ENCODE peak calls at places on chromosomes 16 and 17, in eight cellular contexts. C, T, Q, F, N, A, R and I are unnamed samples. For H3K4me1, the result is how much of the 10 kb centered on the place peaks cover.

GRCh38 chr16:1458977-1459341 is 14.6 kb upstream of the CCDC154 start:
- DNase-seq in C (no peak), T (no peak), Q (no peak), F (no peak), N (no peak), A (no peak), R (no peak), I (no peak)

GRCh38 chr17:42287305-42288077 is 807 bp upstream of the STAT5A start:
- DNase-seq in C (peak), T (peak), Q (no peak), F (peak), N (peak), A (no peak), R (no peak), I (no peak)

GRCh38 chr17:51745993-51746392 is 412.5 kb downstream of the CA10 start:
- DNase-seq in C (no peak), T (no peak), Q (peak), F (no peak), N (no peak), A (no peak), R (no peak), I (no peak)

GRCh38 chr17:72515291-72516065 is 394.7 kb downstream of the SOX9 start:
- DNase-seq in C (no peak), T (no peak), Q (no peak), F (no peak), N (peak), A (no peak), R (peak), I (no peak)

GRCh38 chr16:15658149-15658548 is 8.1 kb downstream of the NDE1 start:
- DNase-seq in C (no peak), T (no peak), Q (no peak), F (no peak), N (no peak), A (no peak), R (no peak), I (no peak)

GRCh38 chr17:79847698-79848369 is 8.6 kb upstream of the CBX4 start:
- DNase-seq in C (no peak), T (no peak), Q (no peak), F (no peak), N (no peak), A (no peak), R (no peak), I (no peak)

GRCh38 chr17:27756467-27757371 is 43.6 kb downstream of the NOS2 start:
- DNase-seq in C (peak), T (peak), Q (peak), F (no peak), N (peak), A (no peak), R (no peak), I (no peak)

GRCh38 chr16:17370233-17371013 is 100.3 kb downstream of the XYLT1 start:
- DNase-seq in C (no peak), T (no peak), Q (no peak), F (no peak), N (no peak), A (no peak), R (no peak), I (no peak)

GRCh38 chr16:19860146-19861030 is 24.3 kb downstream of the GPRC5B start:
- DNase-seq in C (no peak), T (no peak), Q (peak), F (no peak), N (no peak), A (no peak), R (no peak), I (no peak)

GRCh38 chr17:50815400-50815799 is 20.0 kb upstream of the WFIKKN2 start:
- DNase-seq in C (no peak), T (no peak), Q (no peak), F (no peak), N (no peak), A (no peak), R (no peak), I (no peak)

GRCh38 chr17:9932481-9932880 is 27.4 kb upstream of the RCVRN start:
- DNase-seq in C (no peak), T (no peak), Q (no peak), F (no peak), N (no peak), A (no peak), R (no peak), I (no peak)

GRCh38 chr17:77637807-77638182 is 320.7 kb upstream of the TNRC6C start:
- DNase-seq in C (no peak), T (no peak), Q (no peak), F (no peak), N (no peak), A (no peak), R (no peak), I (no peak)

GRCh38 chr17:15377200-15377599 is 35.8 kb upstream of the TEKT3 start:
- DNase-seq in C (no peak), T (no peak), Q (peak), F (no peak), N (no peak), A (no peak), R (no peak), I (no peak)

GRCh38 chr17:29019475-29020181 is 13.8 kb upstream of the SEZ6 start:
- DNase-seq in C (no peak), T (no peak), Q (no peak), F (no peak), N (no peak), A (no peak), R (peak), I (no peak)

GRCh38 chr16:23080747-23081146 is 68.5 kb downstream of the USP31 start:
- DNase-seq in C (no peak), T (no peak), Q (no peak), F (no peak), N (no peak), A (no peak), R (no peak), I (no peak)

GRCh38 chr16:48960830-48961229 is 320.8 kb downstream of the CBLN1 start:
- DNase-seq in C (no peak), T (no peak), Q (no peak), F (no peak), N (no peak), A (no peak), R (no peak), I (no peak)

GRCh38 chr16:84117482-84117843 is 721 bp upstream of the MBTPS1 start:
- DNase-seq in C (no peak), T (no peak), Q (no peak), F (peak), N (no peak), A (no peak), R (no peak), I (no peak)

GRCh38 chr17:32502013-32502412 is 15.2 kb downstream of the CDK5R1 start:
- DNase-seq in C (no peak), T (no peak), Q (no peak), F (no peak), N (no peak), A (no peak), R (no peak), I (no peak)
- H3K4me1 ChIP-seq in C (under half), T (under half), Q (under half), F (half or more), N (under half), A (under half), R (under half), I (under half)

DNA sequence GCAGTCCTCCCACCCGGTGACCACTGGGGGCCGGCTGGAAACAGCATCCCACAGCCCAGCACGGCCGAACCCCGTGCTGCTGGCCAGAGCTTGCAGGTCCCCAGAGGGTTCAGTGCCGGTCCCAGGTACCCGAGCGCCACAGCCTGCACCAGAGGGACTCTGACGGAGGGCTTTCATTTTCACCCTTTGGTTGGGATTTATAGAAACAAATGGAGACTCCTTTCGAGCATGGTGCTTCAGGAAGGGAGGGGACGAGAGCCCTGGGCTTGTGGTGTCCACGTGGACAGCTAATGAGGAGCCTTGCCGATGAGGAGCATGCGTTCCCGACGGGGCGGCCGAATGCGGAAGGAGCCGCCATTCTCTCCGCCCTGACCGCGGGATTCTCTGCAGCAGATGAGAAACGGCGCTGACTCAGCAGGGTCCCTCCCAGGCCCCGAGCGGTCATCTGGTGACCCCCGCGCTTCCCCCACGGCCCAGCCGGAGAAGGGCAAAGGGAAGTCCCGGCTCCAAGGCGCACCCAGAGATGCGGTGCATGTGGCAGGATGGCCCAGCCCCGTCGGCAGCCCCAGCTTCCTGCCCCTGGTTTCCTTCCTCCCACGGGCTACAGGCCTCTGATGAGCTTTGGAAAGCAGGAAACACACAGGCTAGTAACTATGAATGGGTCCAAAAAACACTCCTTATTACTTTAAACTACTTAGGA is 9.8 kb downstream of the SLC38A10 start:
- DNase-seq in C (peak), T (peak), Q (no peak), F (peak), N (peak), A (no peak), R (peak), I (peak)
- TF ChIP-seq CTCF in C (no peak), T (no peak), Q (no peak), F (no peak), N (no peak), A (no peak), R (no peak), I (no peak)

DNA sequence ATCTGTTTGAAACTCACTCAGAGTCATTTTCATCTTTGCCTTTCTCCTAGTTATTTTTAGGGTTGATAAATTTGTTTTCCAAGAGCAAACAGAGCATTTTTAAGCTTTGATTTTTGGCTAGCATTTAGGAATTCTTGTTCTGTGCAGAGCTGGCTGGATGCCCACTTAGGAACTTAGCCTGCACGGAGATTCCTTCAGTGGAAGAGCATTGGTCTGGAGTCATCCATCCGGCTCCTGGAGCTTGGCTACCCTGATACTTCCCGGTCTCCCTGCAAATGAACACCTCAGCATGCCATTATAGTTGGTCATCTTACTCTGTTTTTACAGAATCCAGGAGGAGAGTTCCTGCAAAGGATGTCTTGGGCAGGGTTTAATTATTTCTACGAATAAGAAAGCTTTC is 57.1 kb downstream of the SPECC1 start:
- DNase-seq in C (peak), T (peak), Q (peak), F (no peak), N (peak), A (peak), R (no peak), I (no peak)
- H3K4me1 ChIP-seq in C (under half), T (under half), Q (under half), F (under half), N (under half), A (under half), R (under half), I (under half)

GRCh38 chr17:21161498-21162393 is 35.0 kb downstream of the DHRS7B start:
- DNase-seq in C (no peak), T (no peak), Q (no peak), F (no peak), N (no peak), A (no peak), R (no peak), I (no peak)

GRCh38 chr17:21164226-21165019 is 37.7 kb downstream of the DHRS7B start:
- DNase-seq in C (no peak), T (no peak), Q (no peak), F (no peak), N (no peak), A (no peak), R (no peak), I (no peak)

GRCh38 chr17:21160401-21160800 is 33.6 kb downstream of the DHRS7B start:
- DNase-seq in C (no peak), T (no peak), Q (no peak), F (no peak), N (no peak), A (no peak), R (no peak), I (no peak)

GRCh38 chr17:21162394-21162775 is 35.6 kb downstream of the DHRS7B start:
- DNase-seq in C (no peak), T (no peak), Q (no peak), F (no peak), N (no peak), A (no peak), R (no peak), I (no peak)

DNA sequence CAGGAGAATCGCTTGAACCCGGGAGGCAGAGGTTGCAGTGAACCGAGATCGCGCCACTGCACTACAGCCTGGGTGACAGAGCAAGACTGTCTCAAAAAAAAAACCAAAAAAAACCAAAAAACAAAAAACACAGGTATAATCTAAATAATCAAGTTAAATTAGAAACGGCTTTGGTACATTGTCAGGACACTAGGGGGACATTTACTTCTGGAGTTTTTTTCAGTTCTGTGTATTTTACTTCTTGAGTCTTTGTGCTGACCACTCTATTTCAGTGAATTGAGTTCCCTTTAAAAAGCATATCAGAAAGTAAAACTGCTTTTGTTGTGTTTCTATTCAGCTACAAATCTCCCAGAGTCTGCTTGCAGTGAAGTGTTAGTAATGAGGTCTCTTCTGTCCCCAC is 36.3 kb downstream of the DHRS7B start:
- DNase-seq in C (no peak), T (no peak), Q (no peak), F (no peak), N (no peak), A (no peak), R (no peak), I (no peak)
- TF ChIP-seq CTCF in C (no peak), T (no peak), Q (no peak), F (no peak), N (no peak), A (no peak), R (no peak), I (no peak)

DNA sequence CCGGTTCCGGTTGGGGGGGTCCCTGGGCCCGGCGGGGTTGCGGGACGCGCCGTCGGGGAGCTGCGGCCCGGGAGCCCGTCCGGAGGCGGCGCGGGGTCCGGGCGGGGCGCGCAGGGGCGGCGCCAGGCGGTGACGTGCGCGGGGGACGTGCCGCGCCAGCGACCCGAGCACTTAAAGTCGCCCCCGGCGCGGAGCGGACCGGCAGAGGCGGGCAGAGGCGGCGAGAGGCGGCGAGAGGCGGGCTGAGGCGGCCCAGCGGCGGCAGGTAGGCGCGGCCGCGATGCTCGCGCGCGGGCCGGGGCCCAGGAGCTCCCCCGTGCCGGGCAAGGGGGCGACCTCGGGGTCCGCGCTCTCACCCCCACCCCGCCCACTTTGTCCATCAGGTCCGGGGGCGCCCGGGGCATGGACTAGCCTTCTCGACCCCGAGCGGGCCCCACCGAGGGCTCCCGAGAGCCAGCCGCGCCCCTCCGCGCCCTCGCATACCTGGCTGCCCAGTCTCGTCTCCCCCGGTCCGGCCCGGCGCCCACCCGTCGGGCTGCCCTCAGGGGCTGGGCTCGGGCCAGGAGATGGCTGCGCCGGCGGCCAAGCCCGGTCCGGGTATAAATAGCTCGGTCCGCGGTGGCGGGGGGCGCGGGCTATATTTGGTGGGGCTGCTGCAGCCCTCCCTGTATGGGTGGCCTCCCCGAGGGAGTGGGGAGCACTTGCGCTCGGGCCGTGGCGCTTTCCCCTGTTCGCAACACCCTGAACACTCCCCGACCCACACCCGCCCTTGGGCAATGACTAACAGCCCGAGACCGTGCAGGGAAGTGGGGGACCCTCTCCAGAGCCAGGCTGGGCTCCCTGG is at the start of gene SLC16A3:
- DNase-seq in C (no peak), T (peak), Q (peak), F (peak), N (no peak), A (no peak), R (no peak), I (peak)
- H3K4me1 ChIP-seq in C (half or more), T (half or more), Q (under half), F (under half), N (under half), A (under half), R (under half), I (under half)

GRCh38 chr17:37841232-37841631 is 83.0 kb upstream of the TBC1D3K start:
- DNase-seq in C (no peak), T (no peak), Q (no peak), F (no peak), N (no peak), A (no peak), R (no peak), I (no peak)
- TF ChIP-seq CTCF in C (no peak), T (no peak), Q (no peak), F (no peak), N (no peak), A (no peak), R (no peak), I (no peak)

DNA sequence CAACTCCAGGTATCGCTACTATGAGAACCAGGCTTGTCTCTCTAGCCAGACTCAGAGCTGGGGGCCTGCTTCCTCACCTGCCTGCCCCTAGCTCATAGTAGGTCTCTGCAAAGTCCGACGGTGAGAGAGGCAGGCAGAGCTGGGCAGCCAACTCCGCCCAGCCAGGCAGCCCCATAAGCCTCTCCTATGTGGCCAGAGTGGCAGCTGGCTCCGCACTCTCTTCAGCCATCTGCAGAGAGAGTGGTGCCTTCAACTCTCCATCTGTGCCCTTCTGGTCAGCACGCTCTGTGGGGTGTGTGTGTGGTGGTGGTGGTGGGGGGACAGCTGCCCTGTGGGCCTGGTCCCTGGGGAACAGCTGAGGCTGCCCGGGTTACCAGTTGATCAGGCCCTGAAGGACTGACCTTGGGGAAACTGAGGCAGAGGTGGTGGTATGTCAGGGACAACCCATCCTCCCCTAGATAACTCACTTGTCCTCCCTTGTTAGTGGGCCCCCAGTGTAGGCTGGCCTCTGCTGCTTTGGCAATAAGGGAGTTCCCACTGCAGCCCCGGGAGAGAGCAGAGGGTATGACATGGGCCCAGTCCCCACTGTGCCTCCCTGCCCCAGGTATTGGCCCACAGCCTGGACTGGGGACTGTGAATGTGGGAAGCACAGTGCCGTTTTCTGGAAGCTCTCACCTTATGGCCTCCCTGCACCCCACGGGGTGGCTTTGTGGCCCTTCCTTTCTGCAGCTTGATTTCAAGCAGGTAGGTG is 1.8 kb upstream of the ADGRG1 start:
- DNase-seq in C (no peak), T (no peak), Q (no peak), F (peak), N (no peak), A (no peak), R (no peak), I (no peak)
- H3K4me1 ChIP-seq in C (half or more), T (under half), Q (half or more), F (under half), N (under half), A (under half), R (under half), I (under half)